ENCODE peak calls at places on chromosomes 11 and 22, in eight cellular contexts. W is IMR-90; T is lower leg skin; X is CD8-positive, alpha-beta T cell; D is kidney epithelial cell; Z is A673; E is GM12865; Q is ovary. V is an unnamed sample.
A peak's percentile ranks its signal among the peaks of the same experiment; 100 is the strongest.

GRCh38 chr22:46972256-46972655 is 209.8 kb downstream of the TBC1D22A start:
- DNase-seq in Z (no peak), Q (no peak), E (no peak), D (no peak), W (no peak), T (peak; percentile 71), X (no peak), V (no peak)

GRCh38 chr11:100849009-100849913 is 162.2 kb downstream of the ARHGAP42 start:
- DNase-seq in W (peak; percentile 91), Q (no peak), X (no peak), D (no peak), Z (peak; percentile 46), T (no peak), E (no peak), V (peak; percentile 70)

GRCh38 chr11:11461473-11461872 is 108.4 kb upstream of the CSNK2A3 start:
- DNase-seq in Z (no peak), X (no peak), T (no peak), E (no peak), W (no peak), D (no peak), Q (no peak), V (no peak)

GRCh38 chr22:49369726-49370717 is 457.7 kb downstream of the BRD1 start:
- DNase-seq in Q (no peak), X (peak; percentile 21), Z (no peak), D (no peak), W (no peak), E (no peak), T (peak; percentile 40), V (no peak)

GRCh38 chr11:124474779-124475178 is 29.3 kb upstream of the OR8B8 start:
- DNase-seq in Z (no peak), W (no peak), Q (no peak), D (no peak), E (no peak), X (no peak), T (no peak), V (no peak)

GRCh38 chr11:94926698-94927237 is 46.6 kb downstream of the CWC15 start:
- DNase-seq in W (peak; percentile 94), D (no peak), T (peak; percentile 90), E (no peak), Q (peak; percentile 82), X (no peak), Z (peak; percentile 51), V (peak; percentile 98)

GRCh38 chr22:21444701-21445436 is 22.3 kb upstream of the TMEM191C start:
- DNase-seq in X (no peak), Z (no peak), E (no peak), W (no peak), Q (peak; percentile 16), D (no peak), T (peak; percentile 75), V (no peak)

GRCh38 chr11:86719781-86720463 is 47.5 kb upstream of the ME3 start:
- DNase-seq in Z (peak; percentile 77), D (peak; percentile 94), Q (no peak), X (no peak), W (peak; percentile 85), E (no peak), T (no peak), V (peak; percentile 63)

GRCh38 chr22:21568207-21569075 is 927 bp downstream of the UBE2L3 start:
- DNase-seq in E (peak; percentile 44), Z (peak; percentile 39), Q (no peak), W (peak; percentile 24), T (peak; percentile 83), D (no peak), X (no peak), V (peak; percentile 42)

GRCh38 chr11:14826580-14826979 is 65.5 kb downstream of the CYP2R1 start:
- DNase-seq in Q (no peak), D (no peak), X (no peak), W (no peak), T (no peak), Z (no peak), E (no peak), V (no peak)

GRCh38 chr11:22304337-22304961 is 33.7 kb upstream of the SLC17A6 start:
- DNase-seq in Q (no peak), W (peak; percentile 23), X (no peak), T (no peak), E (peak; percentile 26), D (peak; percentile 16), Z (peak; percentile 52), V (peak; percentile 53)

GRCh38 chr11:64998141-64998540 is 1.4 kb upstream of the BATF2 start:
- DNase-seq in Q (no peak), D (no peak), Z (no peak), W (no peak), X (no peak), E (no peak), T (no peak), V (no peak)

GRCh38 chr11:12206529-12206928 is 96.1 kb downstream of the MICAL2 start:
- DNase-seq in Q (no peak), D (no peak), E (no peak), W (peak; percentile 42), Z (no peak), X (no peak), T (no peak), V (no peak)

GRCh38 chr11:2517386-2518064 is 72.7 kb downstream of the KCNQ1 start:
- DNase-seq in E (no peak), D (no peak), W (no peak), X (peak; percentile 38), T (peak; percentile 71), Z (no peak), Q (peak; percentile 9), V (no peak)

GRCh38 chr11:44574620-44575287 is 9.3 kb downstream of the CD82 start:
- DNase-seq in Q (no peak), Z (no peak), X (no peak), E (peak; percentile 72), W (peak; percentile 98), T (no peak), D (peak; percentile 91), V (peak; percentile 94)

GRCh38 chr11:78037056-78037455 is 14.0 kb upstream of the KCTD14 start:
- DNase-seq in Z (no peak), T (no peak), E (no peak), D (no peak), X (no peak), W (no peak), Q (no peak), V (no peak)

GRCh38 chr11:133705873-133706272 is 139.4 kb downstream of the SPATA19 start:
- DNase-seq in Z (no peak), Q (no peak), W (no peak), X (no peak), E (no peak), D (no peak), T (peak; percentile 13), V (no peak)

GRCh38 chr22:17858033-17858432 is 83.8 kb upstream of the BID start:
- DNase-seq in Q (no peak), E (no peak), T (no peak), Z (no peak), X (no peak), D (no peak), W (no peak), V (no peak)

GRCh38 chr11:120153221-120153620 is 15.3 kb upstream of the TRIM29 start:
- DNase-seq in Z (no peak), T (no peak), D (no peak), W (no peak), Q (no peak), E (no peak), X (no peak), V (no peak)

GRCh38 chr11:133530501-133530835 is 1.8 kb downstream of the OPCML start:
- DNase-seq in D (no peak), E (no peak), Q (no peak), X (no peak), Z (no peak), W (no peak), T (no peak), V (no peak)

GRCh38 chr11:19816817-19817216 is 104.2 kb downstream of the NAV2 start:
- DNase-seq in D (no peak), T (no peak), W (no peak), X (no peak), Z (no peak), E (no peak), Q (no peak), V (no peak)

GRCh38 chr11:102115557-102115956 is 5.3 kb downstream of the YAP1 start:
- DNase-seq in D (peak; percentile 98), X (no peak), E (no peak), W (peak; percentile 79), Z (peak; percentile 54), T (no peak), Q (no peak), V (peak; percentile 93)

GRCh38 chr11:102111787-102112653 is 1.8 kb downstream of the YAP1 start:
- DNase-seq in D (no peak), T (no peak), E (peak; percentile 11), Q (no peak), X (no peak), Z (peak; percentile 81), W (peak; percentile 94), V (peak; percentile 79)

GRCh38 chr11:102112654-102112926 is 2.3 kb downstream of the YAP1 start:
- DNase-seq in Q (no peak), X (no peak), W (no peak), T (no peak), Z (no peak), D (no peak), E (no peak), V (no peak)

GRCh38 chr11:102116453-102117205 is 6.4 kb downstream of the YAP1 start:
- DNase-seq in W (peak; percentile 17), T (no peak), E (no peak), Q (no peak), X (no peak), D (no peak), Z (no peak), V (no peak)

DNA sequence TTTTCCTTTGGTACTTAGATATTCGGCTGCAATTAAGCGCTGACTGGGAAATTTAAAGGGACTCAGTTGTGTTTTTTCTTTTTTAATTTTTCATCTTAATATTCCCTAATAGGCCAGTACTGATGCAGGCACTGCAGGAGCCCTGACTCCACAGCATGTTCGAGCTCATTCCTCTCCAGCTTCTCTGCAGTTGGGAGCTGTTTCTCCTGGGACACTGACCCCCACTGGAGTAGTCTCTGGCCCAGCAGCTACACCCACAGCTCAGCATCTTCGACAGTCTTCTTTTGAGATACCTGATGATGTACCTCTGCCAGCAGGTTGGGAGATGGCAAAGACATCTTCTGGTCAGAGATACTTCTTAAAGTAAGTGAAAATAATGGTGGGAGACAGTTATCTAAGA is 3.8 kb downstream of the YAP1 start:
- DNase-seq in D (no peak), W (peak; percentile 17), E (no peak), Q (no peak), Z (no peak), T (no peak), X (no peak), V (no peak)
- H3K4me3 ChIP-seq in D (no peak overlapping the region), W (peak overlapping the region; percentile 38), E (no peak overlapping the region), Q (no peak overlapping the region), Z (peak overlapping the region; percentile 3), T (no peak overlapping the region), X (no peak overlapping the region), V (peak overlapping the region; percentile 13)

GRCh38 chr11:6755953-6756347 is 15.8 kb downstream of the OR2AG2 start:
- DNase-seq in T (no peak), D (no peak), Q (no peak), W (no peak), E (no peak), Z (no peak), X (no peak), V (no peak)
- TF ChIP-seq CTCF in T (no peak), D (no peak), Q (no peak), W (no peak), E (no peak), Z (no peak), X (no peak), V (no peak)

GRCh38 chr11:62852523-62853188 is 13.3 kb upstream of the WDR74 start:
- DNase-seq in Z (no peak), D (no peak), W (no peak), X (no peak), Q (no peak), E (no peak), T (no peak), V (no peak)
- H3K4me3 ChIP-seq in Z (peak overlapping the region; percentile 70), D (no peak overlapping the region), W (no peak overlapping the region), X (no peak overlapping the region), Q (no peak overlapping the region), E (peak overlapping the region; percentile 98), T (no peak overlapping the region), V (no peak overlapping the region)

GRCh38 chr11:18739684-18740083 is 13.7 kb upstream of the IGSF22 start:
- DNase-seq in T (no peak), Z (no peak), E (no peak), X (no peak), W (no peak), D (no peak), Q (no peak), V (no peak)
- TF ChIP-seq CTCF in T (no peak), Z (no peak), E (no peak), X (no peak), W (no peak), D (no peak), Q (no peak), V (no peak)

V was measured in choroid plexus epithelial cell.